ENCODE peak calls at places on chromosomes 4 and X, in five cellular contexts. D, P, X, O and K are unnamed samples.
A peak's percentile ranks its signal among the peaks of the same experiment; 100 is the strongest.

GRCh38 chr4:7295201-7295916 is 103.0 kb downstream of the SORCS2 start:
- DNase-seq in P (no peak), X (peak; percentile 71), D (peak; percentile 36), O (peak; percentile 77), K (no peak)

GRCh38 chrX:134936542-134936941 is 54.2 kb upstream of the SMIM10 start:
- DNase-seq in P (no peak), X (peak; percentile 60), O (no peak), D (no peak), K (no peak)

GRCh38 chr4:39043697-39044363 is 11.6 kb upstream of the TMEM156 start:
- DNase-seq in O (no peak), X (peak; percentile 60), P (no peak), D (no peak), K (no peak)

GRCh38 chrX:16946971-16947562 is 609 bp downstream of the REPS2 start:
- DNase-seq in D (no peak), X (no peak), O (peak; percentile 76), P (peak; percentile 41), K (peak; percentile 62)

GRCh38 chr4:102824398-102824797 is 3.0 kb downstream of the UBE2D3 start:
- DNase-seq in D (no peak), X (no peak), O (no peak), P (no peak), K (no peak)

GRCh38 chr4:54800831-54801530 is 143.2 kb downstream of the KIT start:
- DNase-seq in X (no peak), P (no peak), O (no peak), D (no peak), K (no peak)

GRCh38 chr4:174523003-174523693 is 860 bp upstream of the HPGD start:
- DNase-seq in O (no peak), P (no peak), X (no peak), D (peak; percentile 7), K (no peak)

GRCh38 chr4:42050850-42051249 is 60.5 kb downstream of the SLC30A9 start:
- DNase-seq in O (no peak), P (no peak), X (peak; percentile 5), D (no peak), K (no peak)

GRCh38 chrX:152637649-152638442 is at the start of gene GABRQ:
- DNase-seq in O (peak; percentile 59), P (peak; percentile 29), D (no peak), X (peak; percentile 45), K (peak; percentile 50)

GRCh38 chr4:140027135-140027534 is 126.8 kb downstream of the MAML3 start:
- DNase-seq in O (no peak), D (no peak), P (no peak), X (no peak), K (no peak)

GRCh38 chrX:48945517-48946348 is 11.7 kb downstream of the OTUD5 start:
- DNase-seq in O (peak; percentile 80), P (peak; percentile 58), D (no peak), X (peak; percentile 59), K (peak; percentile 52)

DNA sequence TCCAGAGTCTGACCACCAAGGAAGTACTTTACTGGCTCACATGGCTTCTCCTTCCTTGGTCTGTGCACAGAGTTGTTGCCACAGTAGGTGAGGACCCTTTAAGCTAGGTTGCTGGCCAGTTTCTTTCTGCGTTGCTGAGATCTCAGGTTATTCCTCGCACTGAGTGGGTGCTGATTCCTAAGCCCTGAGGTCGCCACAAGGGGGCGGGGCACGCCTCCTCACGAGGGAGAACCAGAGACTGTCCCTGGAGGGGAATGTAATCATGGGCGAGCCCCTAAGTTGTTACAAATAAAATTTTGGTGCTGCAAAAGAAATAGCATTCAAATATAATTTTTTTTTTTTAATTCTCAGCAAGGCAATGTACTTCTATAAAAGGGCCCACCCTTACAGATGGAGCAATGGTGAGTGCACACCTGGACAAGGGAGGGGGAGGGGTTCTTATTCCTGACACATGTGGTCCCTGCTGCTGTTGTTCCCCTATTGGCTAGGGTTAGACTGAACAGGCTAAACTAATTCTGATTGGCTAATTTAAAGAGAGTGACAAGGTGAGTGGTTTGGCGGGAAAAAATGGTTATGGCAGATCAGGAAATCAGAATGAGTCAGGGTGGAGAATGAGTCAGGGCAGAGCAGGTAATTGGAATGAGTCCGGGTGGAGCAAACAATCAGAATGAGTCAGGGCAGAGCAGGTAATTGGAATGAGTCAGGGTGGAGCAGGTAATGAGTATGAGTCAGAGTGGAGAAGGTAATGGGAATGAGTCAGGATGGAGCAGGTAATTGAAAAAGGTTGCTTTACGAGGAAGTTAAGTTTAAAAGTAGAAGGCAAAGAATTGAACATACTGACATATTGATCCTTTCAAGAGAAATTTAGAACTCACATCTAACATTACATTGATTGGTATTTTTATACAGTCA is 107.5 kb downstream of the VSIG4 start:
- DNase-seq in O (peak; percentile 66), D (no peak), P (no peak), X (no peak), K (no peak)
- TF ChIP-seq CTCF in O (no peak), D (no peak), P (no peak), X (no peak), K (no peak)

DNA sequence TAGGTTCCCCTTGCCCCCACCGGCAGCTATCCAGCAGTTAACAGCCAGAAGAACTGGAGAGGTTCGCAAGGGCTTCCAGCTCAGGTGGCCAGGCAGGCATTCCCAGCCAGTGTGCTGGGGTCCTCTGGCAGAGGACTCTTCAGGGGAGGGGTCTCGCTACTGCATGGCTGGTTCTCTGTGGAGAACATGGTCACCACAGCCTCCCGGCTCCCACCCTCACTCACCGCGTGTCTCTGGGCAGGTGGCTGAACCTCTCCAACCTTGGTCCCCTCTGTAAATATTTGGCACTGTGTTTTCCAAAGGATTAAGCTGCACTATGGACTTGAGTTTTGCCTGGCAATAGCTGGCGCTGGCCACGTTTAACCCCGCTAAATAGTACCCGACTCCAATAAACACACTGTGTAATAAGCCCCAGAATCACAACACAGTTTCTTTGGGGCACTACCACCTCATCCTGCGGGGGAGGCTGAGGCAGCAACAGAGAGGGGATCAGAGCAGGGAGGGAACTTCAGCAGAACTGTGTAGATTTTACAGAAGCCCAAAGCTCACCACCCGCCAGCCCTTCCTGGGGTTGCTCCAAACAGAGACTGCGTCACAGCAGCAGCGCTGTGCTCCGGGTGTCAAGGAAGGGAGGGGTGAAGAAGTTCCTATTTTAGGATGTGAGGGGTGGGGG is 15.2 kb downstream of the BCOR start:
- DNase-seq in O (peak; percentile 81), D (no peak), X (peak; percentile 17), P (no peak), K (no peak)
- H3K4me3 ChIP-seq in O (peak overlapping the region; percentile 39), D (peak overlapping the region; percentile 24), X (no peak overlapping the region), P (peak overlapping the region; percentile 48), K (no peak overlapping the region)

DNA sequence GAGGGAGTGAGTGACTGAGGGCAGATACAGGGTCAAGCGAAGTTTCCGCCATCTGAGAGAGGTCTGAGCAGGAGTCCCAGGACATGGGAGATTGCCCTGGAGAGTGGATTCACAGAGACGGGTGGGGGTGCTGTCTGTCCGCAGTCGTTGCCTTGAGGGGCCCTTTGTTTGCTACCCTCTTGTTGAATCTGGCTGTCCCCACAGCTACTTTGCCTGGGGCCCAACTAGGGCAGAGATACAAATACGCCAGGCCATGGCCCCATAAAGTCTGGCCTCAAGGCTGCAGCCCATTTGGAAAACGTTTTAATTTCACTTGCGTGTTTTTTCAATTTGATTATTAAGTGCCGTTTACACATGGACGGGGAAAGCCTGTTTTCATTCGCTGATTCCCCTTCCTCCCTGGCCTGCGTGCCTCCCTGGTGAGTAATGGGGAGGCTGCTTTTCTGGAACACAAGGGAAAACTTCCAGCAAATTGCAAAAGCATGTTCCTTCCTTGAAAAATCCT is 134.4 kb downstream of the SMIM20 start:
- DNase-seq in X (peak; percentile 96), D (peak; percentile 70), O (no peak), P (no peak), K (peak; percentile 33)
- H3K27ac ChIP-seq in X (no peak overlapping the region), D (peak overlapping the region; percentile 80), O (peak overlapping the region; percentile 48), P (peak overlapping the region; percentile 75), K (no peak overlapping the region)

GRCh38 chrX:15299945-15300851 is 15.2 kb downstream of the ASB11 start:
- DNase-seq in O (no peak), D (no peak), P (no peak), X (peak; percentile 38), K (no peak)
- TF ChIP-seq CTCF in O (no peak), D (peak; percentile 58), P (no peak), X (peak; percentile 37), K (peak; percentile 48)

DNA sequence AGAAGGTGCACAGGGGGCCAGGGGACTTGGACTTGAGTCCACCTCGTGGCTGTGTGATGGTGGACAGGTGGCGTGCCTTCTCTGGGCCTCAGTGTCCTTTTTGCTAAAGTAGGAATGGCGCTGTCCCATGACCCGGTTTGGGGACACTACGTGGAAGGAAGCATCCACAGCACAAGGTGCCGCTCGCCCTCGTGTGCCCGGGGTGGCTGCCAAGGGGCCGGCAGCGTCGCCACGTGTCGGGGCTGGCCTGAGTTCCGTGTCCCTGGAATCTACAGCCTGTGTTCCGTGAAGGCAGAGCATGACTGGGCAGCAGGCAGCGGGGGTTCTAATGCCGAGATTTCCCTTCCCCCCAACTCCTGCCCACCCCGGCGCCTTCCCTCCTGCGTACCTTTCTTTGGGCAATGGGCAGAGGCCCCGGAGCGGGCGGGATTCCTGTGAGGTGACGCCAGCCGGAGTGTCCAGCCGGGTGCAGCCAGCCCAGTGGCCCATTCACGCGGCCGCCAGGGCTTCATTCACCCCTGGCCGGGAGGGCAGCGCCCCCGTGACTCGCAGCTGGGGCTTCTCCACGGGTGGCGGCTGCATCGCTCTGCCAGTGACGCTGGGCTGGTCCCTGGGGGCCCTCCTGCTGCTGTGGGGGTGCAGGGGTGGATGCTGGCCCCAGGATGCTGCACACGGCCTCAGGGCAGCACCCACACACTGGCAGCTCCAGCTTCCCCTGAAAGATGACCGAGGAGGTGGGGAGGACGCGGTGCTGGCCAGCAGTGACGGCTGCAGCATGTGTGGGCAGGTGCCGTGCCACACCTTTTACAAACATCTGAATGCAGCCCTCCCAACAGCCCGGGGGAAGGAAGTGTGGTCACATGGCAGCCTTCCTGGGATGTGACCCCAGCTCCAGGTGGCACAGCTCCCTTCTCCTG is 21.2 kb downstream of the DOK7 start:
- DNase-seq in P (peak; percentile 81), O (peak; percentile 83), X (no peak), D (no peak), K (peak; percentile 39)
- H3K4me3 ChIP-seq in P (peak overlapping the region; percentile 37), O (no peak overlapping the region), X (no peak overlapping the region), D (no peak overlapping the region), K (no peak overlapping the region)

DNA sequence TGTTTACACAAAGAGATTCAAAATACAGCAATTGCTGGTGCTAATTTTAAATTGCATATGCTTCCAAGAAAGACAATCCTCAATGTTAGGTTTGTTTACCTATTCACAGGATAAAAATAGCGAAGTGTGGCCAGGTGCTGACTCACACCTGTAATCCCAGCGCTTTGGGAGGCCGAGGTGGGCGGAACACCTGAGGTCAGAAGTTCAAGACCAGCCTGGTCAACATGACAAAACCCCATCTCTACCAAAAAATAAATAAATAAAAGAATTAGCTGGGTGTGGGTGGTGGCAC is 77.7 kb downstream of the OPHN1 start:
- DNase-seq in O (no peak), X (no peak), D (no peak), P (peak; percentile 35), K (peak; percentile 45)
- H3K27ac ChIP-seq in O (no peak overlapping the region), X (no peak overlapping the region), D (no peak overlapping the region), P (no peak overlapping the region), K (peak overlapping the region; percentile 40)